ENCODE peak calls at places on chromosomes 1 and 21, in four cellular contexts. U is K562, B is HepG2, T is GM12878. M is an unnamed sample.
A peak's percentile ranks its signal among the peaks of the same experiment; 100 is the strongest.

GRCh38 chr1:221166559-221167318 is 287.5 kb downstream of the HLX start:
- DNase-seq in T (peak; percentile 53), U (no peak), B (no peak), M (no peak)

GRCh38 chr1:1090424-1091343 is 16.6 kb upstream of the RNF223 start:
- DNase-seq in T (no peak), U (no peak), B (no peak), M (no peak)

GRCh38 chr1:116868386-116868785 is 41.3 kb upstream of the PTGFRN start:
- DNase-seq in B (no peak), U (no peak), T (no peak), M (no peak)

GRCh38 chr1:180179162-180179957 is 24.7 kb downstream of the QSOX1 start:
- DNase-seq in U (no peak), T (no peak), B (no peak), M (no peak)

GRCh38 chr1:12601690-12602632 is 16.0 kb downstream of the DHRS3 start:
- DNase-seq in B (peak; percentile 34), T (no peak), U (peak; percentile 66), M (peak; percentile 45)

GRCh38 chr1:30410153-30410851 is 313.1 kb downstream of the MATN1 start:
- DNase-seq in B (no peak), U (no peak), T (no peak), M (no peak)

GRCh38 chr1:173043253-173043652 is 7.5 kb downstream of the TNFSF18 start:
- DNase-seq in U (no peak), B (peak; percentile 9), T (no peak), M (no peak)

GRCh38 chr1:36203554-36204346 is 20.5 kb upstream of the THRAP3 start:
- DNase-seq in U (peak; percentile 13), B (no peak), T (no peak), M (no peak)

GRCh38 chr1:228000836-228001563 is 5.8 kb upstream of the WNT3A start:
- DNase-seq in U (no peak), T (no peak), B (no peak), M (no peak)

GRCh38 chr21:41865002-41865777 is 14.0 kb downstream of the PRDM15 start:
- DNase-seq in T (peak; percentile 80), U (peak; percentile 51), B (no peak), M (no peak)

GRCh38 chr21:34110594-34111202 is 37.3 kb downstream of the MRPS6 start:
- DNase-seq in T (no peak), B (no peak), U (peak; percentile 83), M (no peak)

GRCh38 chr21:25858328-25858727 is 123.6 kb downstream of the GABPA start:
- DNase-seq in T (no peak), B (no peak), U (no peak), M (no peak)

GRCh38 chr1:43152866-43153265 is 19.2 kb downstream of the EBNA1BP2 start:
- DNase-seq in U (no peak), B (no peak), T (no peak), M (no peak)

GRCh38 chr21:25639167-25639921 is at the start of gene JAM2:
- DNase-seq in B (no peak), T (no peak), U (no peak), M (peak; percentile 65)

GRCh38 chr1:230312676-230313075 is 113.5 kb downstream of the PGBD5 start:
- DNase-seq in U (no peak), B (no peak), T (no peak), M (no peak)

GRCh38 chr1:196403803-196404690 is 204.2 kb downstream of the KCNT2 start:
- DNase-seq in T (no peak), U (no peak), B (no peak), M (no peak)
- TF ChIP-seq NR2C2 in T (no peak), U (no peak), B (no peak), M (no peak)

DNA sequence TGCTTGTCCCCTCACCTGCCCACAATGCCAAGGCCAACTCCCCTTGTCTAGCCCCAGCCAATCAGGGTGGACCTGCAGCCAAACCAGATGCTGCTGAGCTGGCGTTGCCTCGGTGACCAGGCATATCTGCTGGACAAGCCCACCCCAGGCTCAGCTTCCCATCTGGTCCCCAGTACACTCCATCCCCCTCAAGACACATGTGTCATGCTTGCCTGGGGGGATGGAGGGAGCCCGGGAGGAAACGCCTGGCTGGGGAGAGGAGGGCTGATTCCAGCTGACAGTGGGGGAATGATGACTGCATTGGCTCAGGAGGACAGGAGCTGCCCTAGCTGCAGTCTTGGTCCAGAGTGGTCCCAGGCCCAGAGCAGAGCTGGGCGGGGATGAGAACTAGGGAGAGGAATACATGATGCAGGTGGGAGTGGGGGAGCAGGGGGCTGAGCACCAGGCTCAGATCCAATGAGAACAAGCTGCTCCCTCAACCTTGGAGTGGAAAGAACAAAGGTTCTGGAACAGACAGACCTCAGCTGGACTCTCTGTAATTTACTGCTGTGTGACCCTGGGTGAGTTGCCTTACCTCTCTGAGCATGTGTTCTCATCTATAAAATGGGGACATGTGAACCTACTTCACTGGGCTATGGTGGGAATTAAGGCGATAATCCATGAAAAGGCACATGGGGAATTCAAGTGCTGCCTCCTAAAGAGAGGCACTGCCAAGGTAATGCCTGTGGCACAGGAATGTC is 23.1 kb upstream of the ECE1 start:
- DNase-seq in T (no peak), B (no peak), U (peak; percentile 35), M (no peak)
- TF ChIP-seq NR2C2 in T (no peak), B (no peak), U (no peak), M (no peak)

DNA sequence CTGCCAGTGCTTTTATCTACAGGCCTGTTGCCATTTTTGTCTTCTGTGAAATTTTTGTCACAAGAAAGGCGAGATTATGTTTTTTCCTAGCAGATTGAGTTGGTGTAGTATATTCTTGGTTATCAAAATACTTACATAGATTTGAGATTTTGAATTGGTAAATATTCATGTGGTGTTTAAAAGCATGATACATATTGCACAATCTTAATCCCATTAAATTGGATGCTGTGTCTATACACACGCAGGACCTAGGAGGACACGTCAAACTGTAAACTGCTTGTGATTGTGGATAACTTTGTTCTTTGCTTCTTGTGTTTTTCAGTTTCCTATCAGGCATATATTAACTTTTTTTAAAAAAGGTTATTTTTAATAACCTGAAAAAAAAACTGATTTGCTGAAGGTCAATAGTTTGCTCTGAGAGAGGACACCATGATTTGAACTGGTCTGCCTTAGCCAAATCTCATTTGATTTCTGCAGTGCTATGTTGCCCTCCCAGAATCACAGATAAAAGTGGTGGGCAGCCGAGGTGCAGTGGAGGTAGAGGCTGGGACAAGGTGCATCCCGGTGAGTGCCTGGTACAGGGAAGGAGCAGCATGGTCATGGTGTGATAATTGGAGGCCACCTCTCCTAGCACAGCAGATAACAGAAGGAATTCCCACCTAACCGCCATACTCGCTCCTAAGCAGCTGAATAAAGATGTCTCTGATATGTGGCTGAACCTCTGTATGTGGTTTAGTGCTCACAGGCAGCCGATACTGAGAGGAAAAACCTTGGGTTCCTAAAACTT is 76.7 kb downstream of the LRRC8D start:
- DNase-seq in U (no peak), B (no peak), T (no peak), M (no peak)
- TF ChIP-seq NR2C2 in U (no peak), B (no peak), T (no peak), M (no peak)

DNA sequence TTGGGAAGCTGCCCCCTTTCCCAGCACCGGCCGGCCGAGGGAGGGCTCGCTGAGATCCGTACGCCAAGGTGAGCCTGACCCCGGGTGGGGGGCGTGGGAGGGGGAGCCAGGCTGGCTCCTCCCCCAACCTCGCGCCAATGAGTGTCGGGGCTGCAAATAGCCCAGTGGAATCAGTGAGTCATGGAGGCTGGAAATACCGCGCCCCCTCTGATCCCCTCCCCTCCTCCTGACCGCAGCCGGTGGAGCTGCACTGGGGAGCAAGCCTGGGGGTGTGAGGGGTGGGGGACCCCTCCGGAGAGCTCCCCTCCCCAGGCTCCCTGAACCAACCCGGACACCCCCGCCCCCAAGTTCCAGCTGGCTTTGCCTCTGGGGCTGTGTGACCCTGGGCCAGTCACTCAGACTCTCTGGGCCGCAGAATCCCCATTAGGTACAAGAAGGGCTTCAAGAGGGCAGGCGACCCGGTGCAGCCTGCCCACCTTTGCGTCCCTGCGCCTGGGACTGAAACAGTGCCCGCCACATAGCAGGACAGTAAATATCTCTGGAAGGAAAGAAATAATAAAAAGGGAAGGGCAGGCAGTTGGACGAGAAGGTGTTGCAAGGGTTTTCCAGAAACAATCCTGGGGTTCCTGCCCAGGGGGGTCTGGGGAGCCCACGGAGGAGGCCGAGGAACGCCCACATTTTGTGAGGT is 4.5 kb downstream of the HSPB7 start:
- DNase-seq in B (peak; percentile 60), U (peak; percentile 94), T (peak; percentile 24), M (peak; percentile 83)
- TF ChIP-seq NR2C2 in B (no peak), U (peak; percentile 61), T (no peak), M (no peak)

DNA sequence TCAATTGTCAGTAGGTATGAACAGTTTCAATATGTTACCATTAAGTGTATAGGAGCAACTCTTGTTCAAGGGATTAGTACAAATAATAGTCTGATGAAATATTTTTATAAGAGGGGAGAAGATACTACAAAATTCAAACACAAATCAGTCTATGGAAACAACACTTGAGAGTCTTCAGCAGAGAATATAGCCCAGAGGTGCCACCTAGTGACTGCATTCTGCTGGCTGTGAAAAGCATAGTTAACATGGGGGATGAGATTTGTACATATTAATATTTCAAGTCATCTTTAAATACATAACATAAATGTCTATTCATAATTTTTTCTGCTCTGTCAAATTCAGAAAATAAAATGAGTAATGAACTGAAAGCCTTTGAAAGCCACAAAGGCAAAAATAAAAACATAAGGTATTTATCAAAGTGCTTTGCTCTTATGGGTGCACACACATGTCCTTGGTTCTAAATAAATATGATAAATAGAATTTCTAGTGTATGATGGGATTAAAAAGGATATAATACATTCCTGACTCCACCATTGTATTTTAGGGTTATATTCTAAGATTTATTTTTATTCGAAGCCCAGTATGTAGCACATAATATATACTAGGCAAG is 440.9 kb upstream of the ZRANB2 start:
- DNase-seq in U (no peak), B (peak; percentile 2), T (no peak), M (peak; percentile 23)
- TF ChIP-seq NR2C2 in U (no peak), B (no peak), T (no peak), M (no peak)

GRCh38 chr1:223466156-223466555 is 72.9 kb downstream of the CCDC185 start:
- DNase-seq in T (no peak), B (no peak), U (no peak), M (no peak)

GRCh38 chr1:223474804-223475203 is 81.6 kb downstream of the CCDC185 start:
- DNase-seq in T (no peak), U (no peak), B (no peak), M (no peak)

GRCh38 chr1:223473576-223474344 is 80.5 kb downstream of the CCDC185 start:
- DNase-seq in T (no peak), B (no peak), U (no peak), M (no peak)

GRCh38 chr1:223472057-223472456 is 78.8 kb downstream of the CCDC185 start:
- DNase-seq in B (no peak), T (no peak), U (no peak), M (no peak)

DNA sequence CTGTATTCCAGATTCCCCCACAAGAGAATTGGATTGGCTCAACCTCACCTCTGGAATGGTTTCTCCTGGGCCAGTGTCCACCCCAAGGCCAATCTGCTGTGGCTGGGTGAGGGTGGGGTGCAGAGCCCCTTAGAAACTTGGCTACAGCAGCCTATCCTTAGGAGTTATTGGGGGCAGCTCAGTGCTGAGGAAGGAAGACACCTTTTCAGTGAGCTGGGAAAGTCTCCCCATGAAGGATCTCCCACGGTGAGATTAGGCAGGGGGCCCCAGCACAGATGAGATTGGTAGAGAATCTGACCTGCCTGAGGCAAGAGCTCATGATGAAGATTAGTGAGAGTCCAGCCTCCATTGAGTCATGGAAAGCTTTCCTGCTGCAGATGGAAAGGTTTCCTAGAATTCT is 78.4 kb downstream of the CCDC185 start:
- DNase-seq in T (no peak), B (no peak), U (no peak), M (no peak)
- TF ChIP-seq NR2C2 in T (no peak), B (no peak), U (no peak), M (no peak)